ENCODE peak calls at places on chromosomes 6 and 20, in four cellular contexts. X, Q, V and J are unnamed samples.

GRCh38 chr6:7140631-7141366 is 33.0 kb downstream of the RREB1 start:
- DNase-seq in V (peak), X (peak), Q (peak), J (peak)

GRCh38 chr6:47169785-47170685 is 127.9 kb upstream of the ADGRF1 start:
- DNase-seq in Q (no peak), V (peak), X (no peak), J (no peak)

GRCh38 chr6:12324096-12324495 is 33.9 kb downstream of the EDN1 start:
- DNase-seq in Q (no peak), X (peak), V (no peak), J (no peak)

GRCh38 chr20:44941292-44941691 is 18.9 kb downstream of the TOMM34 start:
- DNase-seq in V (no peak), X (no peak), Q (no peak), J (no peak)

GRCh38 chr6:52718535-52718934 is 44.7 kb downstream of the GSTA2 start:
- DNase-seq in Q (no peak), X (no peak), V (peak), J (no peak)

GRCh38 chr6:157424491-157425020 is 43.6 kb downstream of the ZDHHC14 start:
- DNase-seq in X (no peak), Q (no peak), V (no peak), J (no peak)

GRCh38 chr6:47780510-47781356 is 1.1 kb upstream of the OPN5 start:
- DNase-seq in Q (no peak), X (no peak), V (peak), J (no peak)

GRCh38 chr6:56314683-56315523 is 67.5 kb upstream of the COL21A1 start:
- DNase-seq in Q (no peak), V (peak), X (no peak), J (no peak)

GRCh38 chr6:47440722-47441121 is 36.9 kb upstream of the CD2AP start:
- DNase-seq in X (no peak), V (no peak), Q (no peak), J (no peak)

DNA sequence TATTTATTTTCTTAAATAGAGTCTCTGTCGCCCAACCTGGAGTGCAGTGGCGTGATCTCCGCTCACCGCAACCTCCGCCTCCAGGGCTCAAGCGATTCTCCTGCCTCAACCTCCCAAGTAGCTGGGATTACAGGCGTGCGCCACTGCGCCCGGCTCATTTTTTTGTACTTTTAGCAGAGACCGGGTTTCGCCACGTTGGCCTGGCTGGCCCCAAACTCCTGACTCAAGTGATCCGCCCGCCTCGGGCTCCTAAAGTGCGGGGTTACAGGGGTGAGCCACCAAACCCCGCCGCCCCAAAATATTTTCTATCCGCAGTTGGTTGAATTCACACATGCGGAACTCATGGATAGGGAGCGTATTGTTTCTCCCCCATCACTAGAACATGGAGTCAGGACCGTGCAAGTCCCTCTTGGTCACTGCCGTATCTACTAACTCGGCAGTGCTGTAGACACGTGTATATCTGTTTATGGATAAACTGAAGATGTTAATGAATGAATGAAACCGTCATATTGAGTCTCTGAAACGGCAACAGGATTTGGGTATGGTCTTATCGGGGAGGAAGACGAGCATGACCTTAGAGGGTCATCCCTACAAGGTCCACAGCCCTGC is 904 bp downstream of the MKKS start:
- DNase-seq in X (no peak), Q (no peak), V (no peak), J (no peak)
- H3K27ac ChIP-seq in X (peak), Q (no peak), V (peak), J (peak)

DNA sequence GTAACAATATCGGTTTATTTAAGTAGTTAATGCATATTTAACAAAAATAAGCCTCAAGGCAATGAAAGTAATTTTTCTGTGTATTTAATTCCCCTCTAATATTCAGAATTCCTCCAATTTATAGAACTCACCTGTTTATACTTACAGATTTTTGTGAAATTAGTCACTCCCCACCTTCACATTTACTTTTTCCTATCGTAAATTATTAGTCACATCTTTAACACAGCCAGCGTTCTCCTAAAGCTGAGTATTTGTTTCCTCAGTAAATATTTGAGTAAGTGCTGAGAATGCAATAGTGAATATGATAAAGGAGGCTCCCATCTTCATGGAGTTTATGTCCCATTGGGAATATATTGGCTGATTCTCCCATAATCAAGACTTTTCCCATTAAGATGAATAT is 88.0 kb downstream of the SYCP2 start:
- DNase-seq in V (no peak), Q (no peak), X (no peak), J (no peak)
- H3K27ac ChIP-seq in V (no peak), Q (no peak), X (no peak), J (no peak)

DNA sequence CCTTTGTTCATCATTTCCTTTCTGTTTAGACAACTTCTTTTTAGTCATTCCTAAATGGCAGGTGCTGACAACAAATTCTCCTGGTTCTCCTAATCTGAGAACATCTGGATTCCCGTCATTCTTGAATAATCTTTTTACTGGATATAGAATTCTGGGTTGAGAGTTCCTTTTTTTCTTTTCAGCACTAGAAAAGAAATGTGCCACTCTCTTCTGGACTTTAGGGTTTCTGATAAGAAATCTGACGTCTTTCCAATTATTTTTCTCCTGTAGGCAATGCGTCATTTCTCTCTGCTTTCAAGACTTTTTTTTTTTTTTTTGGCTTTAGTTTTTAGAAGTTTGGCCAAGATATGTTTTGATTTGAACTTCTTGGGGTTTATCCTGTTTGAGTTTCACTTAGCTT is 66.0 kb upstream of the RNF24 start:
- DNase-seq in V (peak), X (no peak), Q (no peak), J (no peak)
- H3K27ac ChIP-seq in V (peak), X (no peak), Q (no peak), J (no peak)

DNA sequence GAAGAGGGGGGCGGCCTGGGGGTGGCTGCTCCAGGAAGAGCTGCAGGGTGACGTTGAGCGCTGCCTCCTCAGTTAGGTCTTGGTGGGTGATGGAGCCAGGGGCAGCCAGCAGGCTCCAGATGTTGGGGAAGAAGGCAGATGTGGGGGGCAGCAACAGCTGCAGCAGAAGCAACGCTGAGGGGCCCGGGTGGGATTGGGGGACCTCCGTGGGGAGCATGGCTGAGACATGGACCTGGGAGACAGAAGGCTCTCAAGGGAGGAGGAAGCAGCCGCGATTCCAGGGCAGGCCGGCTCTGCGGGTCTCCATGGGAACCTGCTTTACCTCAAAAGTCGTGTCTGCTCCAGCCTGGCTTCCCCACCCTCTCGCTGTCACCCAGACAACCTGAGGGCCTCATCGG is 566 bp downstream of the VWA7 start:
- DNase-seq in V (no peak), Q (no peak), X (no peak), J (no peak)
- H3K27ac ChIP-seq in V (peak), Q (no peak), X (peak), J (no peak)

DNA sequence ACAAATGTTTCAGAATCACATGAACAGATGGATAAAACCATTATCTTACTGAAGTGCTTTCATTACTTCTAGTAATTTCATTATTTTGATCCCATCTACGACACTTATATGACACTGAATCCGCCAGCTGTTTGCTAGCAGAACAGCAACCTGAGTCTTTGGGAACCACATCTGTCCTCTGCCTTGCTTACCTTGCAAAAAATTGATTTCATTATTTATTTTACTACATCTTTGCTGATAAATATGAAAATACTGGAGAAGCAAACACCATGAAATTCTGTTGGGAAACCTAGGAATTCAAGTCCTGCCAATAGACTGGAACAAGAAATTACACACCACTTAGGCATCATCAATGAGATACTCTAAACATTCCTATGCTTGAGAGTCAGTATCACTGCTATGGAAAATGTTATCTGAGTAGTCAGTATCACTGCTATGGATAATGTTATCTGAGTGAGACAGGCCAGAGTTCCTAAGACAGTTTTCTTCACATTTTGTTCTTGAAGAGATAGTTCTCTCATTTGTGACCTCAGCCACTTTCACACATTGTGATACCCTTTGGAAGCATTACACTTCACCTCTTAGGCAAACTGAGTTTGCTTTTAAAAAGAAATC is 91.9 kb downstream of the PDE10A start:
- DNase-seq in Q (no peak), X (no peak), V (peak), J (no peak)
- H3K27ac ChIP-seq in Q (no peak), X (peak), V (no peak), J (no peak)

GRCh38 chr6:142846459-142846831 is 98.5 kb downstream of the HIVEP2 start:
- DNase-seq in Q (no peak), X (no peak), V (peak), J (no peak)

GRCh38 chr6:142848156-142848555 is 96.8 kb downstream of the HIVEP2 start:
- DNase-seq in Q (no peak), X (no peak), V (no peak), J (no peak)

GRCh38 chr6:142850653-142851434 is 94.1 kb downstream of the HIVEP2 start:
- DNase-seq in V (no peak), X (no peak), Q (no peak), J (no peak)

GRCh38 chr6:142846883-142847287 is 98.1 kb downstream of the HIVEP2 start:
- DNase-seq in Q (no peak), X (no peak), V (peak), J (no peak)

GRCh38 chr6:142848969-142849368 is 96.0 kb downstream of the HIVEP2 start:
- DNase-seq in V (no peak), X (no peak), Q (no peak), J (no peak)
- H3K27ac ChIP-seq in V (no peak), X (no peak), Q (no peak), J (no peak)

DNA sequence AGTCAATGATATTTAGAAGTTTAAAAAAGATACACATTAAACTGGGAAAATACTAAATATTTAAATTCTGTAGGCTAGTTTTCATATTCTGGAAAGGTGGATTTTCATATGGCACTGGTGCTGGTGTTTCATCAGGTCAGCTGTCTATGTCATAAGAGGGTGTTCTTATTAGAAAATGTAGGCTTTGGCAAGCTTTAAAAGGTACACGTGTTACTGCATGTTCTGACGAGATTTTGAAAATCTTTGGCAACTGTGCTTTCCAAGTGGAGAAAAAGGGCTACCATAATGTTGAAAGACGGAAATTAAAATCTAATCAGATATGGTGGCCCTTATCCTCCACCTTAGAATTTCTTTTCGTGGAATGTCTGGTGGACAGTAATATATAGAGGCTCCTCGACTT is 30.0 kb downstream of the SLC22A3 start:
- DNase-seq in V (no peak), X (no peak), Q (no peak), J (no peak)
- H3K27ac ChIP-seq in V (no peak), X (no peak), Q (peak), J (no peak)

GRCh38 chr6:34243131-34243771 is 5.6 kb downstream of the SMIM29 start:
- DNase-seq in X (no peak), V (no peak), Q (peak), J (no peak)
- H3K27ac ChIP-seq in X (peak), V (peak), Q (no peak), J (no peak)

GRCh38 chr6:44042261-44043035 is 84.8 kb downstream of the MRPL14 start:
- DNase-seq in X (no peak), Q (peak), V (no peak), J (no peak)
- H3K27ac ChIP-seq in X (no peak), Q (no peak), V (peak), J (no peak)

GRCh38 chr20:40512567-40512966 is 176.5 kb downstream of the MAFB start:
- DNase-seq in X (no peak), V (no peak), Q (no peak), J (no peak)

GRCh38 chr20:40508821-40509220 is 180.2 kb downstream of the MAFB start:
- DNase-seq in X (no peak), V (no peak), Q (no peak), J (no peak)

GRCh38 chr20:40513010-40513409 is 176.0 kb downstream of the MAFB start:
- DNase-seq in X (no peak), Q (no peak), V (no peak), J (no peak)

GRCh38 chr20:40510622-40511021 is 178.4 kb downstream of the MAFB start:
- DNase-seq in V (no peak), Q (no peak), X (no peak), J (no peak)

DNA sequence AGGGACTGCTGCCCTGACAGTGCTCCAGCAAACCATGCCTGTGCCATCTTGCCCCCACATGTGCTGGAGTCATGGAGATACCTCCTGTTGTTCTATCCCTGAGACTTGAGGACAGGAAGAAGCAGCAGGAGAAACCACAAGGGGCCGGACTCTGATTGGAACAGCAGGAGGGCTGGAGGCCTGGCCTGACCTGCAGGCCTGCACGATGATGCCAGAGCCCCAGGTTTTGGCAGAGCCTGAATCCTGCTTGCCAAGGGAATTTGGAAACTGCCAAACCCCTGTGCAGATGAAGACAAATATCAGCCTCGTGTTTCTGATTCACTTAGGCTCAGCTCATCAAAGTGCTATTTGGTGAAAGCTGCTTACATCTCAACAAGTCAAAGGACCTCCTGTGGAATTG is 177.6 kb downstream of the MAFB start:
- DNase-seq in X (no peak), Q (no peak), V (peak), J (no peak)
- H3K27ac ChIP-seq in X (no peak), Q (no peak), V (no peak), J (no peak)